ENCODE peak calls at places on chromosomes 1 and 21, in four cellular contexts. G is MM.1S, X is astrocyte of the cerebellum, M is epithelial cell of esophagus. H is an unnamed sample.
A peak's percentile ranks its signal among the peaks of the same experiment; 100 is the strongest.

GRCh38 chr1:24704411-24705259 is 40.6 kb upstream of the CLIC4 start:
- DNase-seq in G (no peak), X (no peak), M (peak; percentile 90), H (no peak)

GRCh38 chr1:7172804-7173203 is 387.6 kb downstream of the CAMTA1 start:
- DNase-seq in X (no peak), G (no peak), M (no peak), H (no peak)

GRCh38 chr1:9031484-9032259 is 5.4 kb upstream of the SLC2A7 start:
- DNase-seq in G (no peak), X (no peak), M (no peak), H (no peak)

GRCh38 chr21:42444745-42445059 is 41.0 kb downstream of the UBASH3A start:
- DNase-seq in M (no peak), X (no peak), G (no peak), H (no peak)

GRCh38 chr21:16078382-16078781 is 348.6 kb downstream of the USP25 start:
- DNase-seq in X (no peak), M (no peak), G (no peak), H (no peak)

GRCh38 chr1:29236993-29237905 is 927 bp downstream of the PTPRU start:
- DNase-seq in G (no peak), X (no peak), M (peak; percentile 54), H (no peak)

GRCh38 chr21:26776320-26777021 is 68.7 kb downstream of the ADAMTS1 start:
- DNase-seq in M (peak; percentile 37), G (no peak), X (no peak), H (no peak)

GRCh38 chr1:59188413-59189213 is 108.3 kb upstream of the FGGY start:
- DNase-seq in X (no peak), G (no peak), M (no peak), H (no peak)

GRCh38 chr1:58814251-58815068 is 30.6 kb upstream of the JUN start:
- DNase-seq in G (no peak), M (peak; percentile 74), X (no peak), H (no peak)

GRCh38 chr1:240555524-240555923 is 56.4 kb downstream of the GREM2 start:
- DNase-seq in G (no peak), M (no peak), X (no peak), H (no peak)

GRCh38 chr1:165116732-165117131 is 239.8 kb downstream of the LMX1A start:
- DNase-seq in X (peak; percentile 59), G (no peak), M (peak; percentile 96), H (no peak)

GRCh38 chr21:41961282-41961701 is 7.5 kb upstream of the C2CD2 start:
- DNase-seq in M (peak; percentile 28), X (no peak), G (no peak), H (no peak)

GRCh38 chr1:16434501-16434900 is 2.7 kb downstream of the SPATA21 start:
- DNase-seq in X (no peak), M (peak; percentile 51), G (no peak), H (no peak)

GRCh38 chr1:202122639-202123335 is at the start of gene GPR37L1:
- DNase-seq in X (no peak), G (no peak), M (no peak), H (no peak)

GRCh38 chr1:34167091-34167788 is 2.2 kb upstream of the CSMD2 start:
- DNase-seq in G (no peak), M (no peak), X (no peak), H (no peak)

GRCh38 chr1:12111741-12112140 is 48.6 kb downstream of the TNFRSF8 start:
- DNase-seq in G (no peak), M (no peak), X (no peak), H (no peak)

GRCh38 chr1:183600136-183600535 is 9.9 kb upstream of the NCF2 start:
- DNase-seq in M (peak; percentile 93), G (no peak), X (peak; percentile 6), H (no peak)

GRCh38 chr1:55146781-55147180 is 68.4 kb downstream of the USP24 start:
- DNase-seq in X (no peak), M (no peak), G (no peak), H (no peak)

GRCh38 chr1:161381707-161382106 is 14.0 kb upstream of the CFAP126 start:
- DNase-seq in M (no peak), X (no peak), G (no peak), H (no peak)

GRCh38 chr1:117572546-117572945 is 33.3 kb upstream of the TENT5C start:
- DNase-seq in M (no peak), G (no peak), X (no peak), H (no peak)

GRCh38 chr1:8359617-8360481 is 41.9 kb downstream of the SLC45A1 start:
- DNase-seq in M (no peak), X (no peak), G (no peak), H (no peak)

GRCh38 chr1:97630968-97631367 is 289.9 kb downstream of the DPYD start:
- DNase-seq in X (no peak), G (no peak), M (peak; percentile 8), H (no peak)

GRCh38 chr1:39886757-39887231 is 3.5 kb upstream of the TRIT1 start:
- DNase-seq in M (no peak), G (no peak), X (no peak), H (no peak)

GRCh38 chr1:190000365-190000872 is 477.2 kb downstream of the BRINP3 start:
- DNase-seq in M (peak; percentile 50), X (no peak), G (no peak), H (no peak)

GRCh38 chr1:154714638-154715037 is 106.7 kb upstream of the ADAR start:
- DNase-seq in X (no peak), G (no peak), M (peak; percentile 41), H (no peak)

GRCh38 chr1:78142731-78143130 is 97.0 kb downstream of the GIPC2 start:
- DNase-seq in X (no peak), M (no peak), G (no peak), H (no peak)
- H3K4me3 ChIP-seq in X (no peak overlapping the region), M (no peak overlapping the region), G (peak overlapping the region; percentile 36), H (no peak overlapping the region)

GRCh38 chr1:235090406-235091069 is 38.1 kb downstream of the TOMM20 start:
- DNase-seq in M (no peak), G (no peak), X (peak; percentile 72), H (no peak)

GRCh38 chr1:235098547-235098946 is 30.1 kb downstream of the TOMM20 start:
- DNase-seq in X (no peak), G (no peak), M (no peak), H (no peak)

GRCh38 chr1:235095938-235096562 is 32.6 kb downstream of the TOMM20 start:
- DNase-seq in X (no peak), G (no peak), M (no peak), H (no peak)

GRCh38 chr1:235093013-235093618 is 35.5 kb downstream of the TOMM20 start:
- DNase-seq in M (peak; percentile 63), G (no peak), X (no peak), H (no peak)

GRCh38 chr1:235093685-235094592 is 34.7 kb downstream of the TOMM20 start:
- DNase-seq in X (peak; percentile 42), M (peak; percentile 72), G (peak; percentile 80), H (no peak)
- H3K4me3 ChIP-seq in X (no peak overlapping the region), M (no peak overlapping the region), G (no peak overlapping the region), H (peak overlapping the region; percentile 60)

DNA sequence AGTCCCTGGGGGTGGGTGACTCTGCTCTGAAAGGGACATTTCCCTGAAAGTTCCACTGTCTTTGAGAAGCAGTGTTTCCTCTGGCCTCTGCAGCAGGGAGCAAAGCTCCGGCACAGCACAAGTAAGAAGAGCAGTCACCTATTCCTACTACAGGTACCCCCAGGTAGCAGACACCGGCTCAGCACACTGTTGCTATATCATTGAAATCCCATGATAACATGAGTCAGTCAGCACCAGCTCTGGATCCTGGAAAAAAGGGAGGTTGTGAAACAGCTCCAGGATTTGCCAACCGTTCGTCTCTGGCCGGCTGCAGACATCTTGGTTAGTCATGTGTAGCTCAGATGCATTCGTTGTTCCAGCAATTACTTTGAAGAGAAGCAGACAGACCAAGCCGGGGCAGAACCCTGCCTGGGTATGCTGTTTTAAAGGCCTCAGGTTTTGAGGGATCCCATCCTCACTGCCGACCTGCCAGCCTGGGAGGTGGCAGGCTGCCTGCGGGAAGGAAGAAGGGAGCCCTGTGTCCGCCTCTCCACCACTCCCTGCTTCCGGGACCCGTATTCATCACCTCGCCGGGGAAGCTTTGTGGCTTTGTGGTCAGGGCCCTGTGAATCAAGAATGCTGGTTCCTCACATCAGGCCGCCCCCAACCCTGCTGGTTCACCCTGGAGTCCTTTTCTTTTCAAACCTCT is 139.2 kb downstream of the CLIC6 start:
- DNase-seq in M (peak; percentile 98), X (peak; percentile 83), G (no peak), H (no peak)
- H3K4me3 ChIP-seq in M (no peak overlapping the region), X (no peak overlapping the region), G (no peak overlapping the region), H (no peak overlapping the region)

GRCh38 chr1:204684206-204684536 is 1.4 kb downstream of the LRRN2 start:
- DNase-seq in G (no peak), X (no peak), M (no peak), H (no peak)
- H3K4me3 ChIP-seq in G (no peak overlapping the region), X (no peak overlapping the region), M (no peak overlapping the region), H (no peak overlapping the region)